ENCODE peak calls at places on chromosomes 7 and 10, in four cellular contexts. C is sigmoid colon, K is fibroblast of lung, O is mammary epithelial cell. R is an unnamed sample.

GRCh38 chr7:139542308-139543151 is 19.0 kb downstream of the CLEC2L start:
- DNase-seq in C (no peak), K (no peak), O (no peak), R (no peak)

GRCh38 chr10:67815571-67816059 is 22.4 kb downstream of the DNAJC12 start:
- DNase-seq in C (no peak), K (peak), O (no peak), R (no peak)

GRCh38 chr10:12409171-12409570 is 59.8 kb downstream of the CAMK1D start:
- DNase-seq in C (no peak), K (no peak), O (no peak), R (no peak)

GRCh38 chr7:128831994-128832879 is 2.0 kb downstream of the FLNC start:
- DNase-seq in C (peak), K (peak), O (no peak), R (no peak)

GRCh38 chr10:116312534-116312933 is 11.7 kb upstream of the CCDC172 start:
- DNase-seq in C (no peak), K (no peak), O (no peak), R (no peak)

GRCh38 chr10:6072215-6072941 is 10.2 kb upstream of the IL2RA start:
- DNase-seq in C (no peak), K (no peak), O (no peak), R (no peak)

GRCh38 chr10:19014034-19014433 is 34.6 kb upstream of the MALRD1 start:
- DNase-seq in C (no peak), K (peak), O (peak), R (no peak)

GRCh38 chr10:51656467-51656866 is 42.9 kb downstream of the CSTF2T start:
- DNase-seq in C (no peak), K (no peak), O (no peak), R (no peak)

GRCh38 chr10:33819206-33819605 is 484.7 kb upstream of the NRP1 start:
- DNase-seq in C (no peak), K (peak), O (no peak), R (no peak)

GRCh38 chr7:30845426-30846135 is 66.1 kb upstream of the AQP1 start:
- DNase-seq in C (peak), K (peak), O (peak), R (no peak)

GRCh38 chr10:124748206-124748605 is 4.0 kb upstream of the FAM53B start:
- DNase-seq in C (no peak), K (no peak), O (no peak), R (no peak)

GRCh38 chr7:129530881-129531391 is 28.6 kb downstream of the SMKR1 start:
- DNase-seq in C (no peak), K (peak), O (peak), R (no peak)

GRCh38 chr7:7274782-7275181 is 92.4 kb downstream of the C1GALT1 start:
- DNase-seq in C (no peak), K (peak), O (peak), R (no peak)

GRCh38 chr7:13981070-13981469 is 8.4 kb downstream of the ETV1 start:
- DNase-seq in C (peak), K (peak), O (peak), R (no peak)

GRCh38 chr7:1705856-1706255 is 35.8 kb downstream of the ELFN1 start:
- DNase-seq in C (no peak), K (no peak), O (no peak), R (no peak)

GRCh38 chr7:11748884-11749283 is 83.1 kb downstream of the THSD7A start:
- DNase-seq in C (no peak), K (no peak), O (no peak), R (no peak)

GRCh38 chr10:64726466-64726865 is 1205.3 kb downstream of the REEP3 start:
- DNase-seq in C (no peak), K (no peak), O (peak), R (no peak)

GRCh38 chr7:159102681-159103381 is 41.8 kb downstream of the VIPR2 start:
- DNase-seq in C (peak), K (no peak), O (no peak), R (no peak)

GRCh38 chr7:13551503-13551902 is 438.0 kb downstream of the ETV1 start:
- DNase-seq in C (no peak), K (peak), O (no peak), R (no peak)

GRCh38 chr10:62112963-62113362 is 155.7 kb downstream of the RTKN2 start:
- DNase-seq in C (no peak), K (no peak), O (no peak), R (no peak)

GRCh38 chr7:47915066-47915976 is 32.9 kb downstream of the PKD1L1 start:
- DNase-seq in C (no peak), K (peak), O (no peak), R (no peak)

GRCh38 chr10:58741673-58742072 is 229.0 kb downstream of the BICC1 start:
- DNase-seq in C (no peak), K (no peak), O (no peak), R (no peak)

GRCh38 chr7:140456627-140457051 is 22.7 kb downstream of the MKRN1 start:
- DNase-seq in C (no peak), K (no peak), O (no peak), R (no peak)

GRCh38 chr10:86992929-86993328 is 24.6 kb downstream of the ADIRF start:
- DNase-seq in C (no peak), K (no peak), O (no peak), R (no peak)

GRCh38 chr10:63003816-63004453 is 129.2 kb upstream of the NRBF2 start:
- DNase-seq in C (no peak), K (no peak), O (no peak), R (no peak)

GRCh38 chr10:127462643-127463295 is 86.3 kb upstream of the NPS start:
- DNase-seq in C (no peak), K (no peak), O (peak), R (no peak)

GRCh38 chr10:70649526-70649925 is 22.8 kb upstream of the ADAMTS14 start:
- DNase-seq in C (no peak), K (peak), O (peak), R (no peak)

GRCh38 chr7:116399808-116400207 is 99.7 kb upstream of the CAV2 start:
- DNase-seq in C (no peak), K (peak), O (peak), R (no peak)

GRCh38 chr7:99019523-99020412 is 124.1 kb downstream of the SMURF1 start:
- DNase-seq in C (peak), K (no peak), O (no peak), R (no peak)

GRCh38 chr7:143391462-143392404 is 10.6 kb downstream of the ZYX start:
- DNase-seq in C (peak), K (peak), O (no peak), R (no peak)

GRCh38 chr7:16982640-16983103 is 100.9 kb upstream of the AGR3 start:
- DNase-seq in C (no peak), K (peak), O (peak), R (no peak)

GRCh38 chr7:6008668-6009611 is at the start of the genes AIMP2 and PMS2:
- DNase-seq in C (peak), K (peak), O (peak), R (peak)

GRCh38 chr7:158731761-158732160 is 27.2 kb upstream of the NCAPG2 start:
- DNase-seq in C (no peak), K (no peak), O (no peak), R (no peak)

GRCh38 chr7:26648429-26649015 is 215.9 kb downstream of the SKAP2 start:
- DNase-seq in C (no peak), K (peak), O (peak), R (no peak)

GRCh38 chr10:70302292-70302691 is 18.5 kb upstream of the NPFFR1 start:
- DNase-seq in C (no peak), K (peak), O (no peak), R (no peak)

GRCh38 chr10:52212062-52212461 is 102.0 kb upstream of the DKK1 start:
- DNase-seq in C (no peak), K (no peak), O (no peak), R (no peak)

GRCh38 chr7:42237891-42238531 is 1.0 kb upstream of the GLI3 start:
- DNase-seq in C (peak), K (peak), O (no peak), R (peak)
- TF ChIP-seq CTCF in C (no peak), K (no peak), O (no peak), R (no peak)

GRCh38 chr10:129658673-129659072 is 191.6 kb downstream of the MGMT start:
- DNase-seq in C (no peak), K (no peak), O (no peak), R (no peak)
- TF ChIP-seq CTCF in C (no peak), K (no peak), O (no peak), R (peak)

DNA sequence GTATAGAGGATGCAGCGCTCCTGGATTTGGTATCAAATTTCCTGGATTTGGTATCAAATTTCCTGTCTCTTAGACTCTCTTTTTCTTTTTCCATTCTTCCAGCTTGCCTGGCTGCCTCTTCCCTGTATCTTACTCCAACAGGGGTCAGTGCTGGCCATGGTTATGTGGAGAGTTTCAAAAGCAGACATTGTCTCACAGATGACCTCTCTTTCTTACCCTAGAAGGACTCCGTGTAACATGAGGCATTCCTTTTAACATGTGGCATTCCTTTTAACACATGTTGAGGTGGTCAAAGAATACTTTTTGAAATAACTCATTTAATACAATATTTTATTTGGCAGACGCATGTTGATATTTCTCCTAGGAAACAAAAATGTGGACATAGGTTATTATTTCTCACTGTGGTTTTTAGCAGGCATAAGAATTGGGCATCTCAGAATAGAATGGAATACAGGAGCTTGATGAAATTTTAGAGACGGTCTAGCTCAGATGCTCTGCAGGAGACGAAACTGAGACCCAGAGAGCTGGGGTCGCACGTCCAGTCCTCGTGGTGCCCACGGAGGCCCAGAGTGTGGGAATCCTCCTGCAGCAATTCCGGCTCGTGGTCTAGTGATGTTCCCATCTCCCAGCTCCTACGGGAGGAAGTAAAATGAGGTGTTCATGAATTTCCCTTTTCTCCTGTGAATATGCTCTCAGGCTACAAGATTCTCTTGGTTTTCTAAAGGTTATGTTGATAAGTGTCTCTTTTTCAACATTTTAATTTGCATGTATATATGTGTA is 59.6 kb upstream of the PITRM1 start:
- DNase-seq in C (no peak), K (peak), O (no peak), R (no peak)
- TF ChIP-seq CTCF in C (no peak), K (peak), O (no peak), R (no peak)

GRCh38 chr10:43922335-43923280 is 273.9 kb upstream of the ZNF32 start:
- DNase-seq in C (no peak), K (no peak), O (no peak), R (no peak)
- TF ChIP-seq CTCF in C (no peak), K (no peak), O (no peak), R (no peak)

DNA sequence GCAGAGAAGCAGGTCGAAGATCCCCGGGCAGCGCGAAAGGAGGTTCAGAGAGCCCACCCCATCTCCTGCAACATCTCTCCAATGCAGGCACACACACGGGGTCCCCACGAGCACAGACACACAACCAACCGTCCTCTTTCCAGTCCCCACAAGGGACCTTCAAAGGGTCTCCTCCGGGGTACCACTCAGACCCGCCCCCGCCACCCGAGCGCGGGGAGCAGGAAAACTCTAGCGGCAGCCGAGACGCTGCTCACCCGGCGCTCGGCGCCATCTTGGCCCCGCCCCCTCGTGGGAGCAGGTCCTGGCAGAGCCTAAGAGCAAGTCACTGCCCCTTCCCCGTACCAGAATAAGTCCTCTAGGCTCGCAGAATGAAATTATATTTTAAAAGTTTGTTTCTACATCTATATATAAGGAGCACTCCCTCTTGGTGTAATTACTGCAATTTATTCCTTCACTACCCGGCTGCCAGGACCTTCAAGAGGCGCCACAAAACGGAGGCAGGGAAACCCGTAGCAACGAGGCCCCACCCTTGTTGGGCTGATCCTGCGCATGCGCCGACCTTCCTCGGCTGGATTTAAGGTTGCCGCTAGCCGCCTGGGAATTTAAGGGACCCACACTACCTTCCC is at the start of the genes CNPY4 and TAF6:
- DNase-seq in C (peak), K (peak), O (peak), R (peak)
- TF ChIP-seq CTCF in C (no peak), K (no peak), O (no peak), R (peak)

GRCh38 chr10:76086571-76087260 is 655.3 kb downstream of the LRMDA start:
- DNase-seq in C (peak), K (peak), O (peak), R (no peak)
- TF ChIP-seq CTCF in C (peak), K (peak), O (peak), R (peak)

R was measured in neural crest cell.